ENCODE peak calls at places on chromosomes 1 and 21, in eight cellular contexts. X, E, N, I, Z, S, G and C are unnamed samples.

GRCh38 chr1:184792450-184792969 is 37.9 kb upstream of the EDEM3 start:
- DNase-seq in X (peak), E (peak), N (no peak), I (peak), Z (peak), S (peak), G (peak), C (no peak)

GRCh38 chr1:51607676-51608075 is 9.2 kb upstream of the OSBPL9 start:
- DNase-seq in X (no peak), E (peak), N (no peak), I (no peak), Z (no peak), S (peak), G (no peak), C (no peak)

GRCh38 chr1:92784051-92784638 is 763 bp downstream of the EVI5 start:
- DNase-seq in X (peak), E (peak), N (no peak), I (no peak), Z (no peak), S (peak), G (peak), C (no peak)

GRCh38 chr1:2966435-2966834 is 54.8 kb upstream of the ACTRT2 start:
- DNase-seq in X (no peak), E (no peak), N (no peak), I (peak), Z (no peak), S (no peak), G (no peak), C (no peak)

GRCh38 chr1:229842302-229843255 is 216.5 kb downstream of the URB2 start:
- DNase-seq in X (no peak), E (no peak), N (no peak), I (no peak), Z (no peak), S (peak), G (no peak), C (no peak)

GRCh38 chr1:61515096-61515495 is 209.8 kb downstream of the TM2D1 start:
- DNase-seq in X (no peak), E (no peak), N (no peak), I (no peak), Z (no peak), S (no peak), G (no peak), C (no peak)

GRCh38 chr1:204212715-204213114 is 1.1 kb downstream of the GOLT1A start:
- DNase-seq in X (no peak), E (no peak), N (no peak), I (no peak), Z (no peak), S (no peak), G (no peak), C (no peak)

GRCh38 chr1:216815239-216815955 is 92.2 kb upstream of the ESRRG start:
- DNase-seq in X (no peak), E (no peak), N (no peak), I (no peak), Z (peak), S (no peak), G (peak), C (no peak)

GRCh38 chr1:43449708-43450069 is 4.0 kb downstream of the HYI start:
- DNase-seq in X (no peak), E (no peak), N (no peak), I (no peak), Z (no peak), S (no peak), G (no peak), C (no peak)

GRCh38 chr21:32795802-32796489 is 24.4 kb upstream of the PAXBP1 start:
- DNase-seq in X (no peak), E (no peak), N (no peak), I (no peak), Z (no peak), S (no peak), G (no peak), C (no peak)

GRCh38 chr1:8740034-8740449 is 77.4 kb downstream of the RERE start:
- DNase-seq in X (no peak), E (no peak), N (no peak), I (no peak), Z (peak), S (peak), G (peak), C (no peak)

GRCh38 chr1:112296908-112297307 is 99.1 kb upstream of the CTTNBP2NL start:
- DNase-seq in X (no peak), E (no peak), N (no peak), I (no peak), Z (peak), S (no peak), G (peak), C (no peak)

GRCh38 chr1:36511804-36512798 is 29.4 kb upstream of the CSF3R start:
- DNase-seq in X (no peak), E (no peak), N (no peak), I (no peak), Z (no peak), S (peak), G (peak), C (no peak)

DNA sequence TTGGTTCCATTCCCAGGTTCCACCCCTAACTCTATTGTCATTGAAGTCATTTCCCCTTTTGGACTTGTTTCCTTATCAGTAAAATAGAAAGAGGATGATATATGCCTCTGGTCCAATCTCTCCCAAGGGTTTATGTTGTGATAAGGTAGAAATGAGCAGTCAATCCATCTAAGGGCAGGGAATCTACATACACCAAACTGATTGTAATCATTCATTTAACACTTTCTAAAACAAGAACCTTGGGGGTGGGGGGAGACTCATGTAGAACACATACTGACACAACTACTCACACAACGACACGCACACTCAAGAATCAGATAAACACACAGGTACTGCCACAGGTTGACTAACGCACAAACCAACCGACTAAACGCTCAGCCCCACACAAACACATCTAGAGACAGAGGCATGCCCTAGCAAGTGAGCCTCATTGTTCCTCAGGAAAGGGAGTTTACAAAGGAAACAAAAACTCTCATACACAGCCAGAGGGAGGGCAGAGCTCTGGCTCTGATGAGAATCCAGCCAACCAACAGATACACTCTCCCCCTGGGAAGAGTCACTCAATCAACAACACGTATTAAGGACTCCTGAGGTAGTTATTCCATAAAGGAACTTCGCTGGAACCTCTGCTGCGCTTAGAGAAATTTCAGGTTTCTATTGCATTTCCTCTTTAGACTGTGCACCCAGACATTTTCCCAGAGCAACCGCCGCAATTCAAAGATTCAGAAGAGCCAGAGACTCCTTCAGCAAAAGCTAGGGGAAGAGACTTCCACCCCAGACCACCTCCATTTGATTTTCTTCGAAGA is 982 bp downstream of the F11R start:
- DNase-seq in X (no peak), E (peak), N (no peak), I (no peak), Z (no peak), S (no peak), G (peak), C (no peak)
- TF ChIP-seq CTCF in X (no peak), E (no peak), N (no peak), I (no peak), Z (no peak), S (no peak), G (no peak), C (no peak)

DNA sequence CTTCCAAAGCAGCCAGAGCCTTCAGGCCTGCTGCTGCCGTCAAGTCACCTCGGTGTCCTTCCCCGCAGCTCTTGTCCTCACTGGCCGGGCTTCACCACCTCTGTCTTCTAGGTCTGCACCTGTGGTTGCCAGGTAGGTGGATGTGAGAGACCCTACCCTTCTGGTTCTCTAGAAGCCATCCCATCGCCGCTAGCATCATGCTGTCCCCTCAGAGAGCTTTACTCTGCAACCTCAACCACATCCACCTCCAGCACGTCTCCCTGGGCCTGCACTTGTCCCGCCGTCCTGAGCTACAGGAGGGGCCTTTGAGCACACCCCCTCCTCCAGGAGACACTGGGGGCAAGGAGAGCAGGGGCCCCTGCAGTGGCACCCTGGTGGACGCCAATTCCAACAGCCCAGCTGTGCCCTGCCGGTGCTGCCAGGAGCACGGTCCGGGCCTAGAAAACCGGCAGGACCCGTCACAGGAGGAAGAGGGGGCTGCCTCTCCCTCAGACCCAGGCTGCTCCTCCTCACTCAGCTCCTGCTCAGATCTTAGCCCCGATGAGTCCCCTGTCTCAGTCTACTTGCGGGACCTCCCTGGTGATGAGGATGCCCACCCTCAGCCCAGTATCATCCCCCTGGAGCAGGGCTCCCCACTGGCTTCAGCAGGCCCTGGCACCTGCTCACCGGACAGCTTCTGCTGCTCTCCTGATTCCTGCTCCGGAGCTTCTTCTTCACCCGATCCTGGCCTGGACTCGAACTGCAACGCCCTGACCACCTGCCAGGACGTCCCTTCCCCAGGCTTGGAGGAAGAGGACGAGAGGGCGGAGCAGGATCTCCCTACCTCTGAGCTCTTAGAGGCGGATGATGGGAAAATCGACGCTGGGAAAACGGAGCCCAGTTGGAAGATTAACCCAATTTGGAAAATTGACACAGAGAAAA is 1.1 kb downstream of the RUSC1 start:
- DNase-seq in X (no peak), E (no peak), N (no peak), I (peak), Z (no peak), S (no peak), G (no peak), C (no peak)
- TF ChIP-seq CTCF in X (no peak), E (no peak), N (no peak), I (no peak), Z (no peak), S (no peak), G (no peak), C (no peak)

GRCh38 chr1:175612286-175612685 is 131.1 kb downstream of the TNR start:
- DNase-seq in X (no peak), E (no peak), N (no peak), I (no peak), Z (no peak), S (no peak), G (no peak), C (no peak)
- TF ChIP-seq CTCF in X (no peak), E (no peak), N (no peak), I (no peak), Z (no peak), S (no peak), G (no peak), C (no peak)

GRCh38 chr1:197399691-197400521 is 131.9 kb downstream of the CRB1 start:
- DNase-seq in X (no peak), E (peak), N (no peak), I (no peak), Z (no peak), S (peak), G (peak), C (no peak)
- TF ChIP-seq CTCF in X (no peak), E (peak), N (no peak), I (peak), Z (peak), S (peak), G (peak), C (peak)

GRCh38 chr1:80221319-80221718 is 1214.8 kb upstream of the ADGRL4 start:
- DNase-seq in X (no peak), E (no peak), N (no peak), I (no peak), Z (no peak), S (no peak), G (no peak), C (no peak)

GRCh38 chr1:80214888-80215540 is 1208.5 kb upstream of the ADGRL4 start:
- DNase-seq in X (no peak), E (no peak), N (no peak), I (no peak), Z (no peak), S (no peak), G (no peak), C (no peak)

GRCh38 chr1:80218112-80218511 is 1211.6 kb upstream of the ADGRL4 start:
- DNase-seq in X (no peak), E (no peak), N (no peak), I (no peak), Z (peak), S (peak), G (peak), C (no peak)

GRCh38 chr1:80212958-80213357 is 1206.4 kb upstream of the ADGRL4 start:
- DNase-seq in X (no peak), E (no peak), N (no peak), I (no peak), Z (no peak), S (no peak), G (no peak), C (no peak)

GRCh38 chr1:80217377-80217986 is 1211.0 kb upstream of the ADGRL4 start:
- DNase-seq in X (no peak), E (no peak), N (no peak), I (no peak), Z (peak), S (peak), G (peak), C (no peak)
- TF ChIP-seq CTCF in X (peak), E (no peak), N (peak), I (peak), Z (peak), S (peak), G (peak), C (no peak)

GRCh38 chr1:29513357-29513756 is 277.0 kb downstream of the PTPRU start:
- DNase-seq in X (peak), E (no peak), N (no peak), I (peak), Z (peak), S (peak), G (peak), C (peak)
- TF ChIP-seq CTCF in X (peak), E (no peak), N (no peak), I (no peak), Z (peak), S (peak), G (peak), C (no peak)

DNA sequence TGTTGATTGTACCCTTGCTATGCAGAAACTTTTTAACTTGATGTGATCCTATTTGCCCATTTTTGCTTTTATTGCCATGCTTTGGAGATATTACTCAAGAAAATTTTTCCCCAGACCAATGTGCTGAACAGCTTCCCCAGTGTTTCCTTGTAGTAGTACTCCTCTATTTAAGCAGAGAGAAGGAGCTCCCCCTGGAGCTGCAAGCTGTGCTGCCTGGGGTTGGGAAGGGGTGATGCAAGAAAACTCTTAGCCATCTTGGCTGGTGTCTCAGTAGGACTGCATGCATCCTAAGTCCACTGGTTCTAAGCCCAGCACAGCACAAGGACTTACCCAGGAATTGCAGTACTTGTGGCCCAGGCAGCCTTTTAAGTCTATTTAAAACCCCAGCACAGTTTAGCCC is 121.6 kb downstream of the NTMT2 start:
- DNase-seq in X (no peak), E (no peak), N (no peak), I (no peak), Z (no peak), S (peak), G (peak), C (no peak)
- TF ChIP-seq CTCF in X (no peak), E (no peak), N (no peak), I (no peak), Z (no peak), S (peak), G (no peak), C (no peak)